ENCODE peak calls at places on chromosomes 7 and 10, in five cellular contexts. One of them, this sample, is unnamed.

GRCh38 chr10:72303424-72304128 is 29.9 kb downstream of the DDIT4 start:
- DNase-seq in A549: no peak
- DNase-seq in HepG2: no peak
- DNase-seq in IMR-90: no peak
- DNase-seq in SK-N-SH: no peak
- DNase-seq in this sample: no peak

GRCh38 chr10:75995041-75995430 is 563.6 kb downstream of the LRMDA start:
- DNase-seq in A549: no peak
- DNase-seq in HepG2: no peak
- DNase-seq in IMR-90: no peak
- DNase-seq in SK-N-SH: no peak
- DNase-seq in this sample: no peak

GRCh38 chr10:76024460-76025123 is 593.2 kb downstream of the LRMDA start:
- DNase-seq in A549: no peak
- DNase-seq in HepG2: peak
- DNase-seq in IMR-90: no peak
- DNase-seq in SK-N-SH: no peak
- DNase-seq in this sample: no peak

GRCh38 chr10:21281765-21282484 is 243.6 kb downstream of the SKIDA1 start:
- DNase-seq in A549: peak
- DNase-seq in HepG2: no peak
- DNase-seq in IMR-90: no peak
- DNase-seq in SK-N-SH: no peak
- DNase-seq in this sample: peak

GRCh38 chr10:20417791-20418190 is 479.3 kb downstream of the NEBL start:
- DNase-seq in A549: no peak
- DNase-seq in HepG2: no peak
- DNase-seq in IMR-90: no peak
- DNase-seq in SK-N-SH: no peak
- DNase-seq in this sample: no peak

GRCh38 chr7:5507026-5507425 is 83.4 kb upstream of the TNRC18 start:
- DNase-seq in A549: no peak
- DNase-seq in HepG2: no peak
- DNase-seq in IMR-90: no peak
- DNase-seq in SK-N-SH: peak
- DNase-seq in this sample: no peak

GRCh38 chr7:43385856-43386255 is 197.1 kb upstream of the STK17A start:
- DNase-seq in A549: no peak
- DNase-seq in HepG2: no peak
- DNase-seq in IMR-90: peak
- DNase-seq in SK-N-SH: no peak
- DNase-seq in this sample: no peak

GRCh38 chr7:154841731-154842331 is 161.1 kb downstream of the PAXIP1 start:
- DNase-seq in A549: no peak
- DNase-seq in HepG2: no peak
- DNase-seq in IMR-90: no peak
- DNase-seq in SK-N-SH: peak
- DNase-seq in this sample: no peak

GRCh38 chr7:113793171-113793570 is 125.6 kb downstream of the PPP1R3A start:
- DNase-seq in A549: no peak
- DNase-seq in HepG2: no peak
- DNase-seq in IMR-90: no peak
- DNase-seq in SK-N-SH: no peak
- DNase-seq in this sample: no peak

GRCh38 chr10:132163278-132163765 is 23.4 kb upstream of the DPYSL4 start:
- DNase-seq in A549: peak
- DNase-seq in HepG2: peak
- DNase-seq in IMR-90: no peak
- DNase-seq in SK-N-SH: peak
- DNase-seq in this sample: peak

GRCh38 chr10:25294032-25294926 is 119.5 kb downstream of the GPR158 start:
- DNase-seq in A549: peak
- DNase-seq in HepG2: peak
- DNase-seq in IMR-90: peak
- DNase-seq in SK-N-SH: no peak
- DNase-seq in this sample: no peak

GRCh38 chr10:71381611-71382010 is 15.1 kb upstream of the CDH23 start:
- DNase-seq in A549: no peak
- DNase-seq in HepG2: no peak
- DNase-seq in IMR-90: no peak
- DNase-seq in SK-N-SH: no peak
- DNase-seq in this sample: no peak

GRCh38 chr7:70728873-70729552 is 402.9 kb upstream of the GALNT17 start:
- DNase-seq in A549: no peak
- DNase-seq in HepG2: no peak
- DNase-seq in IMR-90: no peak
- DNase-seq in SK-N-SH: no peak
- DNase-seq in this sample: peak

GRCh38 chr10:127150136-127150535 is 46.3 kb downstream of the INSYN2A start:
- DNase-seq in A549: no peak
- DNase-seq in HepG2: no peak
- DNase-seq in IMR-90: peak
- DNase-seq in SK-N-SH: no peak
- DNase-seq in this sample: no peak

DNA sequence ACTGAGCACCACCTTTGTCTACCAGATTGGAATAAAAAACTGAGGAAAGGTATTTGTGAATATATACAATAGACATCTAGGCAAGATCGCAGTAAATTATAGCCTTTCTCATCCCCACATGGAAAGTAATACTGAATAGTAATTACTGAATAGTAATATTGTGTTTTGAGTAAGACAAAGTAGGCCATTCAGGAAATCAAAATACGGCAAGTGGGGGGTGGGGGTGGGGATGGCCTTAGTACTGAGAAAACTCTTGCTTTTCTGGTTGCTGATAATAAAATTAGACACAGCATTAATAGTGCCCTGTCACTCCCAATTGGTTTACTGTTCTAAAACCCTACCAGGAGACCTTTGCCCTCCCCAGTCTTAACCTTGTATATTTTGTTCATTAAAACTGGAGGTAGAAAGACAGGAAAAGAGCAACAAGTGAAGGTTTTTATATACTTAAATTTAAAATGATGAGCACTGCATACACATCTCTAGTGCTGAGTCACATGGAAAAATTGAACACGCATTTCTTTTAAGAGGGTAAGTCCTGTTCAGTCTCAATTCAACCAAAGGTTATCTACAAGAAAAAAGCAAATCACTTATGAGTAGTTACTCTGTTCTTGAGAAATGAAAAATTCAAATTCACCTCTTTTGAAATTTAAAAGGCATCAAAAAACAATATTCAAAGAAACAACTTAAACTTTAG is 65.6 kb downstream of the IGF2BP3 start:
- DNase-seq in A549: no peak
- DNase-seq in HepG2: no peak
- DNase-seq in IMR-90: no peak
- DNase-seq in SK-N-SH: no peak
- DNase-seq in this sample: no peak
- TF ChIP-seq USF2 in A549: no peak
- TF ChIP-seq USF2 in HepG2: no peak
- TF ChIP-seq USF2 in IMR-90: no peak
- TF ChIP-seq USF2 in SK-N-SH: no peak
- TF ChIP-seq USF2 in this sample: no peak

GRCh38 chr10:77045046-77045445 is 592.6 kb downstream of the KCNMA1 start:
- DNase-seq in A549: no peak
- DNase-seq in HepG2: no peak
- DNase-seq in IMR-90: no peak
- DNase-seq in SK-N-SH: no peak
- DNase-seq in this sample: no peak

GRCh38 chr10:77043364-77043763 is 594.2 kb downstream of the KCNMA1 start:
- DNase-seq in A549: no peak
- DNase-seq in HepG2: no peak
- DNase-seq in IMR-90: peak
- DNase-seq in SK-N-SH: no peak
- DNase-seq in this sample: no peak

GRCh38 chr10:77042706-77043105 is 594.9 kb downstream of the KCNMA1 start:
- DNase-seq in A549: no peak
- DNase-seq in HepG2: no peak
- DNase-seq in IMR-90: no peak
- DNase-seq in SK-N-SH: no peak
- DNase-seq in this sample: no peak

GRCh38 chr10:77038412-77038806 is 599.2 kb downstream of the KCNMA1 start:
- DNase-seq in A549: no peak
- DNase-seq in HepG2: no peak
- DNase-seq in IMR-90: no peak
- DNase-seq in SK-N-SH: no peak
- DNase-seq in this sample: no peak

DNA sequence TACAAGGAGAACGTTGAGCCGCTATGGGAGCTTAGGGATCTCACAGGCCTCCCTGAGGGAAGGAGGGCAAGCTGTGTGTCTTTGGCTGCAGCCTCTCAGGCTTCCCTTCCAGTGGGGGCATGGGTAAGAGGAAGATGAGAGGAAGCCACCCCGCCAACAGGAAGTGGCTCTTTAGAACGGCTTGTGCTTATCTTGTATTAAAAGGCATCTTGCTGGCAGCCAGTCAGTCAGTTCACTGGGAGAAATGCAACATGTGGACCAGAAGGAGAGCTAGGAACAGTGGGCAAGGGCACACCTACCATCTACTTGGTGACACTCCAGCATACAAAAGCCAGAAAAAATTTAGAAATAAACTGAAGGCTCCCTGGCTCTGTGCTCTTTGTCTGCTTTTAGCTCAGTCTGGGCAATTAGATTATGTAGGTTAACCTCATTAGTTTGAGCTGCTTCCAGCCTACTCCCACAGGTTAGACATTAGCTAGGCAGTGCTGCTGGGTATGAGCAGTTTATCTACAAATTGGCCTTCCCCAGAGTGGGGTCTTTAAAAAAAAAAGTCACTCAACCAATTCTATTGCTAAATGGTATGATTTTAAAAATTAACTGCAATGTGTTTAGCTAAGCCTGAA is 595.9 kb downstream of the KCNMA1 start:
- DNase-seq in A549: no peak
- DNase-seq in HepG2: no peak
- DNase-seq in IMR-90: no peak
- DNase-seq in SK-N-SH: peak
- DNase-seq in this sample: no peak
- TF ChIP-seq USF2 in A549: no peak
- TF ChIP-seq USF2 in HepG2: no peak
- TF ChIP-seq USF2 in IMR-90: no peak
- TF ChIP-seq USF2 in SK-N-SH: no peak
- TF ChIP-seq USF2 in this sample: no peak

GRCh38 chr10:90484518-90484917 is 373.3 kb downstream of the HTR7 start:
- DNase-seq in A549: peak
- DNase-seq in HepG2: no peak
- DNase-seq in IMR-90: no peak
- DNase-seq in SK-N-SH: no peak
- DNase-seq in this sample: peak
- TF ChIP-seq USF2 in A549: no peak
- TF ChIP-seq USF2 in HepG2: no peak
- TF ChIP-seq USF2 in IMR-90: no peak
- TF ChIP-seq USF2 in SK-N-SH: no peak
- TF ChIP-seq USF2 in this sample: no peak

DNA sequence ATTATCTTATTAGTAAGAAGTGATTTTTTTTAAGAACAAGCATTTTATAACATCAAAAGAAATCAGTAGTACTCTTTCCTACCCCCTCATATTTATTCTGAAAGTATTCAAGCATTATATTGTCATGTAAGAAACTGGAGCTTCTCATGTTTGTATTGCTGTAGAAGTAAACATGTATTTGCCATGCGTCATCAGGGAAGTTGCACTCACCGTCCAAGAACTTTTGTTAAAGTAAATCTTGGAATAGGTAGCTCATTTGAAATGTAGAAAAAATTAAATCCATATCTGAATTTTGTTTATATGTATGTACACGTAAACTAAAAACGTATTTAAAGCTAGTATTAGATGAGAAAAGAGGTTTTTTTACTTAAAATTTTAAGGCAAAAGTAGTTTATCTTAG is 96.8 kb downstream of the PTEN start:
- DNase-seq in A549: peak
- DNase-seq in HepG2: no peak
- DNase-seq in IMR-90: peak
- DNase-seq in SK-N-SH: no peak
- DNase-seq in this sample: no peak
- TF ChIP-seq USF2 in A549: no peak
- TF ChIP-seq USF2 in HepG2: no peak
- TF ChIP-seq USF2 in IMR-90: no peak
- TF ChIP-seq USF2 in SK-N-SH: no peak
- TF ChIP-seq USF2 in this sample: no peak

GRCh38 chr7:26102176-26102575 is 49.8 kb upstream of the NFE2L3 start:
- DNase-seq in A549: no peak
- DNase-seq in HepG2: no peak
- DNase-seq in IMR-90: no peak
- DNase-seq in SK-N-SH: no peak
- DNase-seq in this sample: no peak
- TF ChIP-seq USF2 in A549: no peak
- TF ChIP-seq USF2 in HepG2: no peak
- TF ChIP-seq USF2 in IMR-90: no peak
- TF ChIP-seq USF2 in SK-N-SH: no peak
- TF ChIP-seq USF2 in this sample: no peak

GRCh38 chr7:29084832-29085231 is 61.5 kb downstream of the CPVL start:
- DNase-seq in A549: no peak
- DNase-seq in HepG2: no peak
- DNase-seq in IMR-90: no peak
- DNase-seq in SK-N-SH: no peak
- DNase-seq in this sample: no peak
- TF ChIP-seq USF2 in A549: no peak
- TF ChIP-seq USF2 in HepG2: no peak
- TF ChIP-seq USF2 in IMR-90: no peak
- TF ChIP-seq USF2 in SK-N-SH: no peak
- TF ChIP-seq USF2 in this sample: no peak

GRCh38 chr10:14588084-14588937 is 186.4 kb downstream of the FAM107B start:
- DNase-seq in A549: peak
- DNase-seq in HepG2: peak
- DNase-seq in IMR-90: peak
- DNase-seq in SK-N-SH: no peak
- DNase-seq in this sample: no peak
- TF ChIP-seq USF2 in A549: no peak
- TF ChIP-seq USF2 in HepG2: no peak
- TF ChIP-seq USF2 in IMR-90: peak
- TF ChIP-seq USF2 in SK-N-SH: no peak
- TF ChIP-seq USF2 in this sample: no peak